ENCODE peak calls at places on chromosome 16, in four cellular contexts. I is A549, N is HepG2, B is K562. M is an unnamed sample.

GRCh38 chr16:52812945-52813556 is 239.6 kb downstream of the CHD9NB start:
- DNase-seq in I (peak; percentile 10), N (peak; percentile 84), B (no peak), M (no peak)

GRCh38 chr16:80253741-80254140 is 287.1 kb upstream of the DYNLRB2 start:
- DNase-seq in I (no peak), N (no peak), B (no peak), M (no peak)

GRCh38 chr16:30662449-30662848 is 4.2 kb downstream of the FBRS start:
- DNase-seq in I (no peak), N (no peak), B (peak; percentile 10), M (no peak)

GRCh38 chr16:31427441-31428276 is 501 bp downstream of the COX6A2 start:
- DNase-seq in I (no peak), N (no peak), B (peak; percentile 89), M (peak; percentile 37)

GRCh38 chr16:10182186-10182683 is at the start of gene GRIN2A:
- DNase-seq in I (no peak), N (no peak), B (no peak), M (peak; percentile 41)

GRCh38 chr16:50269061-50269705 is 2.8 kb downstream of the ADCY7 start:
- DNase-seq in I (no peak), N (no peak), B (no peak), M (no peak)

GRCh38 chr16:65118866-65119265 is 3.0 kb downstream of the CDH11 start:
- DNase-seq in I (no peak), N (no peak), B (no peak), M (no peak)

GRCh38 chr16:2244301-2244700 is 7.1 kb downstream of the ECI1 start:
- DNase-seq in I (no peak), N (no peak), B (peak; percentile 46), M (peak; percentile 56)

GRCh38 chr16:75193730-75194444 is 13.1 kb downstream of the CTRB2 start:
- DNase-seq in I (no peak), N (no peak), B (no peak), M (no peak)

GRCh38 chr16:31351937-31352315 is 3.0 kb upstream of the ITGAX start:
- DNase-seq in I (no peak), N (no peak), B (no peak), M (no peak)

GRCh38 chr16:29992371-29992967 is 2.9 kb downstream of the HIRIP3 start:
- DNase-seq in I (no peak), N (no peak), B (no peak), M (no peak)

GRCh38 chr16:57308041-57308440 is 23.6 kb upstream of the PLLP start:
- DNase-seq in I (no peak), N (no peak), B (no peak), M (no peak)

GRCh38 chr16:740459-740763 is 386 bp downstream of the CIAO3 start:
- DNase-seq in I (no peak), N (no peak), B (peak; percentile 77), M (no peak)

GRCh38 chr16:23807028-23807427 is 28.8 kb upstream of the PRKCB start:
- DNase-seq in I (no peak), N (no peak), B (no peak), M (no peak)

GRCh38 chr16:23801387-23801786 is 34.4 kb upstream of the PRKCB start:
- DNase-seq in I (peak; percentile 60), N (peak; percentile 57), B (peak; percentile 76), M (peak; percentile 82)

GRCh38 chr16:23803591-23804123 is 32.1 kb upstream of the PRKCB start:
- DNase-seq in I (peak; percentile 55), N (peak; percentile 43), B (peak; percentile 84), M (peak; percentile 75)
- TF ChIP-seq HMGXB4 in I (no peak), N (no peak), B (no peak), M (no peak)

DNA sequence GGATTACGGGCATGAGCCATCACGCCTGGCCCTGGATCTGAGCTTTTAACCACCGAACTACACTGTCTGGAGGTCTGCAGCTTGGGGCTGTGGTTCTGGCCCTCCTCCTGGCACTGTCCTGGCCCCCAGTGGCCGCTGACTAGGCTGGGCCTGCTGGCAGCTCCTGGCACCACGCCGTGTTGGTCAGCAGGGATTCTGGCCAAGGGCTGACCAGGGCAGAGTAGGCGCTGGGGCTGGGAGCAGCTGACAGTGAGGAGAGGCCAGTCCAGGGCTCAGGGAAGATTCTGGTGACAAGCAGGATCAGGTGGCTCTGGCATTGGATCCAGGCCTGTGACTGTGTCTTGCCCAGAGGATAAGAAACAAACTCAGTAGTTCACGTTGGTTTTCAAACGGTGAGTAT is 14.6 kb downstream of the EEF2K start:
- DNase-seq in I (no peak), N (no peak), B (no peak), M (no peak)
- TF ChIP-seq CTCF in I (no peak), N (no peak), B (no peak), M (no peak)

GRCh38 chr16:78871241-78871640 is 729.3 kb downstream of the MAF start:
- DNase-seq in I (no peak), N (no peak), B (no peak), M (no peak)

GRCh38 chr16:78862022-78862421 is 738.5 kb downstream of the MAF start:
- DNase-seq in I (no peak), N (no peak), B (no peak), M (no peak)

GRCh38 chr16:78869492-78869891 is 731.0 kb downstream of the MAF start:
- DNase-seq in I (no peak), N (no peak), B (no peak), M (no peak)

GRCh38 chr16:78866556-78866955 is 734.0 kb downstream of the MAF start:
- DNase-seq in I (no peak), N (no peak), B (no peak), M (no peak)
- TF ChIP-seq HMGXB4 in I (no peak), N (no peak), B (no peak), M (no peak)

DNA sequence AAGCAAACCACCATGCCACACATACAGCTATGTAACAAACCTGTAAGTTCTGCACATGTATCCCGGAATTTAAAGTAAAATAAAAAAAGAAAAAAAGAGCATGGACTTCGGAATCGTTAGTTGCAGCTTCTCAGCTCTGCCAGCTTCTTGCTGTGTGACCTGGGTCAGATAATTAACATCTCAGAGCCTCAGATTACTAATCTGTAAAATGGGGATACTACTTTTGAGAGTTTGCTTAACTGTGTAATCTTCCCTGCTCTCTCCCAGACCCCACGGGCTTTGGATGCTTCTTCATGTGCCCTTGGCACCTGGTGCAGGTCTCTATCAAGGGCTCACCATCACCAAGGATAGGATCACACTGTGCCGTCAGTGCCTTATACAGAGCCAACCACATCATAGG is 16.6 kb downstream of the HSD17B2 start:
- DNase-seq in I (no peak), N (no peak), B (no peak), M (no peak)
- TF ChIP-seq CTCF in I (no peak), N (no peak), B (no peak), M (no peak)

GRCh38 chr16:23640959-23641765 is at the start of the genes DCTN5 and PALB2:
- DNase-seq in I (peak; percentile 95), N (peak; percentile 98), B (peak; percentile 94), M (peak; percentile 91)

GRCh38 chr16:23635958-23636357 is 5.2 kb downstream of the PALB2 start:
- DNase-seq in I (no peak), N (no peak), B (no peak), M (no peak)

GRCh38 chr16:23642246-23642774 is 1.0 kb downstream of the DCTN5 start:
- DNase-seq in I (no peak), N (no peak), B (no peak), M (no peak)

DNA sequence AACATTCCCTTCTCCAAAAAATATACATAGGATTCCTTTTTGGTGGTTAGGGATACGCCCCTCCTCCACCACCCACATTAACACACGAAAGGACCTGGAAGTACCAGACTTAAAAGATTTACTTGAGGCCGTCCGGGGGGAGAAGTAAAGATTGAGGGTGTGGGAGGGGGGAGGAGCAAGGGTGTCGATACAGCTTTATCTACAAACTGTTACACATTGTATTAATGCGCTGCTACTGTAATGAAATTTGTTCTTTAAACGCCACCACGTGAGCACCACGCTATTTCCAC is 496 bp downstream of the PALB2 start:
- DNase-seq in I (peak; percentile 34), N (no peak), B (no peak), M (no peak)
- TF ChIP-seq HMGXB4 in I (no peak), N (no peak), B (no peak), M (no peak)

GRCh38 chr16:60907645-60908044 is 1128.6 kb downstream of the CDH8 start:
- DNase-seq in I (no peak), N (no peak), B (no peak), M (no peak)
- TF ChIP-seq CTCF in I (no peak), N (no peak), B (no peak), M (no peak)

DNA sequence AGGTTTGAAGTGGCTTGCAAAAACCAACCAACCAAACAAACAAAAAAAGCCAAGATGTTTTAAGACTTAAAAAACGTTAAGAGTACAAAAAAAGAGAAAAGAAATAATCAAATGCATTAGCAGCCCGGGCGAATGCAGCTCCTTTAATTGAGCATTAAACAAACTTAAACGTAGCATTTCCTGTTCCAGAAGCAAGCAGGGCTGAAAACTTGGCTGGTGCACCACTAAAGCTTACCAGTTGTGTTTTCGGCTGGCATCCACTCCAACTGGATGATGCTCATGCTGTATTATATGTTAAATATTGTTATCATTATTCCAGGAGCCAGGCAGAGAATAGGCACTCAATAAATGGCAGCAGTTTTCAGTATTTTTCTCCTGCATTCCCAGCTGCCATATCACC is 45.1 kb downstream of the IRX6 start:
- DNase-seq in I (no peak), N (no peak), B (no peak), M (no peak)
- TF ChIP-seq HMGXB4 in I (no peak), N (no peak), B (no peak), M (no peak)

GRCh38 chr16:85395207-85395912 is 217.8 kb upstream of the GSE1 start:
- DNase-seq in I (peak; percentile 86), N (peak; percentile 37), B (peak; percentile 80), M (peak; percentile 11)
- TF ChIP-seq CTCF in I (no peak), N (no peak), B (no peak), M (no peak)

GRCh38 chr16:70734522-70734921 is 48.7 kb upstream of the MTSS2 start:
- DNase-seq in I (no peak), N (no peak), B (no peak), M (no peak)

GRCh38 chr16:70730016-70730415 is 44.2 kb upstream of the MTSS2 start:
- DNase-seq in I (no peak), N (no peak), B (no peak), M (no peak)

GRCh38 chr16:70729292-70729691 is 43.4 kb upstream of the MTSS2 start:
- DNase-seq in I (no peak), N (no peak), B (no peak), M (no peak)

GRCh38 chr16:70728145-70728544 is 42.3 kb upstream of the MTSS2 start:
- DNase-seq in I (no peak), N (no peak), B (no peak), M (no peak)

GRCh38 chr16:70730944-70731343 is 45.1 kb upstream of the MTSS2 start:
- DNase-seq in I (no peak), N (no peak), B (no peak), M (no peak)
- TF ChIP-seq HMGXB4 in I (no peak), N (no peak), B (no peak), M (no peak)

M was measured in WTC11.